ENCODE peak calls at places on chromosomes 2 and 18, in five cellular contexts. L is A549, O is IMR-90, N is HCT116, S is upper lobe of left lung. M is an unnamed sample.

GRCh38 chr18:35919179-35919578 is 53.3 kb upstream of the RMP24 start:
- DNase-seq in O (no peak), N (no peak), S (no peak), L (no peak), M (no peak)

GRCh38 chr18:45802814-45803492 is 22.5 kb upstream of the SIGLEC15 start:
- DNase-seq in S (no peak), L (peak), O (peak), N (peak), M (no peak)

GRCh38 chr18:59547691-59548182 is 149.5 kb downstream of the CCBE1 start:
- DNase-seq in L (no peak), O (peak), S (no peak), N (no peak), M (peak)

GRCh38 chr2:72953976-72954375 is 36.7 kb downstream of the EMX1 start:
- DNase-seq in S (no peak), N (no peak), L (no peak), O (no peak), M (no peak)

GRCh38 chr2:20171445-20171977 is 53.4 kb downstream of the SDC1 start:
- DNase-seq in O (no peak), N (no peak), S (no peak), L (no peak), M (no peak)

GRCh38 chr2:224438726-224439125 is 36.8 kb upstream of the FAM124B start:
- DNase-seq in S (no peak), L (no peak), O (no peak), N (no peak), M (no peak)

GRCh38 chr2:166917433-166917832 is 29.2 kb downstream of the XIRP2 start:
- DNase-seq in N (no peak), O (peak), S (no peak), L (no peak), M (no peak)

GRCh38 chr18:9704233-9705118 is 3.6 kb upstream of the RAB31 start:
- DNase-seq in L (no peak), S (no peak), N (no peak), O (peak), M (no peak)

GRCh38 chr2:239739206-239739605 is 285.9 kb downstream of the NDUFA10 start:
- DNase-seq in N (no peak), L (no peak), S (peak), O (no peak), M (no peak)

GRCh38 chr2:238016526-238016925 is 44.3 kb upstream of the SCLY start:
- DNase-seq in O (no peak), S (peak), L (no peak), N (no peak), M (no peak)

GRCh38 chr18:62500966-62501591 is 21.7 kb upstream of the ZCCHC2 start:
- DNase-seq in S (no peak), L (no peak), N (no peak), O (no peak), M (no peak)
- TF ChIP-seq POLR2A in S (no peak), L (no peak), N (no peak), O (no peak), M (no peak)

GRCh38 chr18:57674891-57675290 is 53.3 kb upstream of the NARS1 start:
- DNase-seq in N (no peak), S (no peak), L (no peak), O (no peak), M (no peak)
- H3K4me3 ChIP-seq in N (no peak), S (no peak), L (no peak), O (no peak), M (no peak)

DNA sequence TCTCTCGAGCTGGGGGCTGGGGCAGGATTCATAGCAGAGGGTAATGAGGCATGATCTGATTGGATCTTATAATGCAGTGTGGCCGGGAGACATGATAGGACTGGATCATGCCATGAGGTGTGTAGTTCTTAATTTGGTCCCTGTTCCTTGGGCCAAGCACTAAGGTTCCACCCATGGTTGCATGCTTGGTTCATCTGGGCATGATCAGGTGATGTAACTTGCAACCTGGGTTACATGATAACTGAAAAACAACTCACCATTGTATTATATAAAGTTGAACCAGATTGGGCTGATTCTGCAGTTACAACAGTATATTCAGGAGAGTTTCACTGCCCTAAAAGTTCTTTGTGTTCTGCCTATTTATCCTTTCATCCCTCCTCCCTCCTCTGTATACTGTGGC is 162.1 kb downstream of the RTN4 start:
- DNase-seq in O (no peak), N (no peak), S (no peak), L (no peak), M (no peak)
- TF ChIP-seq POLR2A in O (no peak), N (no peak), S (no peak), L (no peak), M (no peak)

GRCh38 chr18:24427484-24427883 is 1.0 kb downstream of the IMPACT start:
- DNase-seq in N (no peak), O (peak), L (no peak), S (no peak), M (peak)
- H3K4me3 ChIP-seq in N (peak), O (peak), L (peak), S (peak), M (peak)

DNA sequence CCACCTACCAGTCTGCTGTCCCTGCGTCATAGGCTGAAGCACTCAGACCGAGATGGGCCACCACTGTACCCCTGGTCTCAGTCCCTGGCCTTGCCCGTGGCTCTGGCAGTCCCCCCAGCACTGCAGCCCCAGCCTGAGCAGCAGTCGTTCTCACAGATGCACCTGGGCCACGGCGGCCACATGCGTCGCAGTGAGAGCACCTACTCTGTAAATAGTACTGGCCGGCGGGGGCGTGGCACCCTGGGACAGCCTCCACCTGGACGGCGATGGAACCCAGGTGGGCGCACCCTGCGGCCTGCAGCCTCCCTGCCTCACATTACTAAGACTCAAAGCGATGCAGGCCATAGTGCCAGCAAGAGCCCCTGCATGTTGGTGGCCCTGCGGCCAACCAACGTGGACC is 198.8 kb downstream of the NAPG start:
- DNase-seq in L (no peak), S (peak), N (no peak), O (no peak), M (no peak)
- TF ChIP-seq POLR2A in L (no peak), S (no peak), N (no peak), O (no peak), M (no peak)

GRCh38 chr2:64106481-64106880 is 37.7 kb downstream of the PELI1 start:
- DNase-seq in N (no peak), L (no peak), O (no peak), S (no peak), M (no peak)
- H3K4me3 ChIP-seq in N (no peak), L (no peak), O (no peak), S (no peak), M (no peak)

GRCh38 chr2:235000426-235001236 is 48.8 kb downstream of the SH3BP4 start:
- DNase-seq in O (no peak), S (no peak), N (no peak), L (no peak), M (no peak)
- TF ChIP-seq POLR2A in O (no peak), S (no peak), N (no peak), L (no peak), M (no peak)

GRCh38 chr2:241956521-241957110 is 87.1 kb downstream of the RTP5 start:
- DNase-seq in O (no peak), L (no peak), N (no peak), S (peak), M (no peak)

GRCh38 chr2:241957276-241957675 is 87.7 kb downstream of the RTP5 start:
- DNase-seq in S (no peak), L (no peak), O (no peak), N (no peak), M (no peak)

GRCh38 chr2:241961454-241961853 is 91.9 kb downstream of the RTP5 start:
- DNase-seq in O (no peak), S (no peak), L (no peak), N (no peak), M (no peak)

GRCh38 chr2:241958818-241959545 is 89.5 kb downstream of the RTP5 start:
- DNase-seq in N (no peak), S (no peak), L (no peak), O (no peak), M (no peak)

DNA sequence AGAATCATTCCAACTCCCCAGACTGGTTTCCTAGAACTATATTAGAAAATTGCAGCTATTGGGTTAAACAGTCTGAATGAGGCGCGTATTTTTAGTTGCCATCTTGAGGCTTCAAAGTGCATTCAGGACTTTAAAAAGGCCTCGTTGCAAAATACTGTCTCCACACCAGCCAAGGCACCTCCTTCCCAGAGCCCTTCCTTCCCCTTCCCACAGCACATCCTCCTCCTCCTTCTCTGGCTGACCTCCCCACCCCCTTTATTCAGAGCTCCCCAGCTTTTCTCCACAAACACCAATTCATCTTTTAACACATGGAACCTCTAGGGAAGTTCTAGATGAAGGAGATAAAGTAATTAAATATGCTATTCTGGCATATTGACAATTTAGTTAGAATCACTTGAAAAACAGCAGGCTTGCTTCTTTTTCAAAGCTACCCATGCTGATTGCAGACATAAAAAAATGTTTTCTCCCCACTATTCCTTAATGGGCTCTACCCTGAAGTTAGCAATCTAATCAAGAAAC is 90.3 kb downstream of the RTP5 start:
- DNase-seq in L (no peak), S (no peak), O (no peak), N (no peak), M (no peak)
- H3K4me3 ChIP-seq in L (no peak), S (no peak), O (no peak), N (no peak), M (no peak)

GRCh38 chr2:178295115-178295514 is 100.8 kb downstream of the OSBPL6 start:
- DNase-seq in S (no peak), O (no peak), L (no peak), N (no peak), M (no peak)
- TF ChIP-seq POLR2A in S (no peak), O (no peak), L (no peak), N (no peak), M (no peak)